ENCODE peak calls at places on chromosomes 3 and 15, in ten cellular contexts. Q is CD8-positive, alpha-beta T cell; Y is thoracic aorta; B is ovary; A is keratinocyte; Z is neural progenitor cell; X is tibial artery; U is stomach; V is cardiac muscle cell; M is HCT116. R is an unnamed sample.

GRCh38 chr3:112097378-112097777 is 11.2 kb downstream of the C3orf52 start:
- DNase-seq in Z (no peak), A (peak; percentile 94), Y (peak; percentile 47), U (peak; percentile 51), M (peak; percentile 91), Q (no peak), X (no peak), V (peak; percentile 99), B (no peak), R (peak; percentile 81)

GRCh38 chr15:50652671-50653070 is 33.9 kb downstream of the TRPM7 start:
- DNase-seq in Z (no peak), X (no peak), A (no peak), U (no peak), V (no peak), B (no peak), Q (no peak), Y (no peak), M (no peak), R (no peak)

GRCh38 chr3:43919067-43919466 is 228.3 kb downstream of the ABHD5 start:
- DNase-seq in Y (no peak), B (no peak), M (no peak), U (no peak), X (no peak), Q (no peak), V (peak; percentile 14), Z (no peak), A (no peak), R (no peak)

GRCh38 chr3:18444597-18445420 is 19.7 kb upstream of the SATB1 start:
- DNase-seq in M (no peak), U (peak; percentile 76), X (peak; percentile 45), V (peak; percentile 72), Z (peak; percentile 92), B (peak; percentile 67), Y (no peak), A (no peak), Q (peak; percentile 53), R (peak; percentile 65)

GRCh38 chr3:122969585-122970453 is 57.7 kb downstream of the SEMA5B start:
- DNase-seq in Z (no peak), U (no peak), A (no peak), Y (no peak), Q (no peak), X (peak; percentile 48), B (no peak), V (peak; percentile 73), M (no peak), R (no peak)

GRCh38 chr3:18743761-18744160 is 318.6 kb upstream of the SATB1 start:
- DNase-seq in M (no peak), X (no peak), Q (no peak), Y (no peak), V (no peak), Z (no peak), B (no peak), A (no peak), U (no peak), R (no peak)

GRCh38 chr3:178084938-178085816 is 451.1 kb upstream of the KCNMB2 start:
- DNase-seq in Y (peak; percentile 17), Q (no peak), U (peak; percentile 50), X (peak; percentile 82), V (peak; percentile 95), M (no peak), B (peak; percentile 87), Z (peak; percentile 84), A (no peak), R (no peak)

GRCh38 chr3:72821170-72821781 is 27.0 kb downstream of the SHQ1 start:
- DNase-seq in V (peak; percentile 44), X (no peak), Y (no peak), Z (no peak), M (no peak), B (no peak), Q (no peak), A (no peak), U (no peak), R (no peak)

GRCh38 chr3:130918328-130918727 is 24.4 kb downstream of the ATP2C1 start:
- DNase-seq in V (peak; percentile 16), B (no peak), Y (no peak), Q (no peak), Z (no peak), X (no peak), U (no peak), A (no peak), M (no peak), R (no peak)

GRCh38 chr3:130915567-130916292 is 21.8 kb downstream of the ATP2C1 start:
- DNase-seq in Z (no peak), Q (no peak), Y (no peak), V (no peak), B (no peak), M (no peak), A (no peak), U (no peak), X (no peak), R (no peak)

DNA sequence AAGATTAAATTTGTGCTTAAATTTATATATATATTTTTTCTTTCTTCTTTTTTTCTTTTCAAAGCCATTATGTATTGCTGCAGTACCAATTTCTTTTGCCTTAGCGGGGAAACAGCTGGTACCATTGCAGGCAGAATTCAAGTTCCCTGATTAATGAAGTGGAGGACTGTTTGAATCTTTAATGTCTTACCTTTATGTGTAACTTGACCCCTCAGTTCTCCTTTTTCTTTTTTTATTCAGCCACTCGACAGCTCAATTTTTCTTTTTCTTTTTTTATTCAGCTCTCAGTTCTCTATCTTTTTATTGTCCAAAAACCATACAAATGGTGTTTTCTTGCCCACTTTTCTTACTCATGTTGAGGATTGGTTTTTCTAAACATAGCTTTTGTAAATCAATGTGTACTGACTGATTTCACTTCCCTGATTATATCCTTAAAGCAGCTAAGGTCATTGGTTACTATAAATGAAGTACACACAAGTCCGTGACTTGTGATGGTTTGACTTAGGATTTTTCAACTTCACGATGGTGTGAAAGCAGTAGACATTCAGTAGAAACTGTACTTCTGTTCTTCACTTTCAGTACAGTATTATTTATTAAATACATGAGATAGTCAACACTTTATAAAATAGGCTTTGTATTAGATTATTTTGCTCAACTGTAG is 22.8 kb downstream of the ATP2C1 start:
- DNase-seq in M (no peak), X (no peak), V (no peak), U (no peak), B (no peak), Y (no peak), A (no peak), Z (no peak), Q (no peak), R (no peak)
- H3K4me1 ChIP-seq in M (no peaks in the 10 kb centered on the region), X (no peaks in the 10 kb centered on the region), V (no peaks in the 10 kb centered on the region), U (no peaks in the 10 kb centered on the region), B (no peaks in the 10 kb centered on the region), Y (peaks cover 9% of the 10 kb centered on the region), A (peaks cover 5% of the 10 kb centered on the region), Z (no peaks in the 10 kb centered on the region), Q (no peaks in the 10 kb centered on the region), R (no peaks in the 10 kb centered on the region)

GRCh38 chr3:42654331-42655201 is 1.1 kb downstream of the ZBTB47 start:
- DNase-seq in V (peak; percentile 63), U (peak; percentile 42), Z (peak; percentile 92), B (peak; percentile 73), A (no peak), X (peak; percentile 60), Y (no peak), Q (no peak), M (no peak), R (no peak)
- TF ChIP-seq CTCF in V (no peak), U (no peak), Z (peak; percentile 59), B (no peak), A (no peak), X (peak; percentile 18), Y (no peak), Q (no peak), M (no peak), R (no peak)

GRCh38 chr15:67836955-67837354 is 2.9 kb downstream of the RNU6-1 start:
- DNase-seq in B (no peak), A (no peak), Q (no peak), V (no peak), U (no peak), Y (no peak), Z (no peak), M (no peak), X (no peak), R (no peak)

GRCh38 chr15:67834593-67835348 is 5.1 kb downstream of the RNU6-1 start:
- DNase-seq in M (no peak), Y (no peak), Q (no peak), V (no peak), U (no peak), B (peak; percentile 30), X (no peak), A (no peak), Z (peak; percentile 72), R (no peak)

GRCh38 chr15:67835349-67836133 is 4.3 kb downstream of the RNU6-1 start:
- DNase-seq in B (peak; percentile 33), M (no peak), X (no peak), V (no peak), U (no peak), A (no peak), Y (no peak), Z (peak; percentile 72), Q (no peak), R (no peak)

GRCh38 chr15:67836477-67836876 is 3.4 kb downstream of the RNU6-1 start:
- DNase-seq in X (peak; percentile 53), Y (no peak), Q (no peak), Z (peak; percentile 69), U (peak; percentile 60), V (peak; percentile 60), M (no peak), B (peak; percentile 66), A (no peak), R (peak; percentile 89)

GRCh38 chr15:67836134-67836455 is 3.8 kb downstream of the RNU6-1 start:
- DNase-seq in V (no peak), X (no peak), M (no peak), Y (no peak), U (no peak), A (no peak), B (no peak), Q (no peak), Z (peak; percentile 48), R (no peak)
- H3K4me1 ChIP-seq in V (peaks cover 29% of the 10 kb centered on the region), X (no peaks in the 10 kb centered on the region), M (peaks cover 20% of the 10 kb centered on the region), Y (peaks cover 30% of the 10 kb centered on the region), U (peaks cover 44% of the 10 kb centered on the region), A (peaks cover 26% of the 10 kb centered on the region), B (peaks cover 17% of the 10 kb centered on the region), Q (peaks cover 47% of the 10 kb centered on the region), Z (peaks cover 47% of the 10 kb centered on the region), R (peaks cover 19% of the 10 kb centered on the region)

GRCh38 chr15:77527831-77528231 is 104.9 kb downstream of the LINGO1 start:
- DNase-seq in V (no peak), U (no peak), X (no peak), M (no peak), Z (no peak), Q (no peak), B (no peak), A (no peak), Y (no peak), R (no peak)

GRCh38 chr15:77528968-77529319 is 103.8 kb downstream of the LINGO1 start:
- DNase-seq in A (no peak), Y (no peak), U (no peak), V (no peak), B (peak; percentile 60), X (no peak), Z (no peak), M (no peak), Q (no peak), R (no peak)

GRCh38 chr15:77529394-77530159 is 103.1 kb downstream of the LINGO1 start:
- DNase-seq in Q (no peak), Y (no peak), Z (no peak), A (no peak), B (no peak), M (no peak), X (no peak), U (no peak), V (no peak), R (no peak)

GRCh38 chr15:77527164-77527778 is 105.4 kb downstream of the LINGO1 start:
- DNase-seq in Q (no peak), X (no peak), Y (no peak), B (no peak), A (no peak), U (peak; percentile 34), Z (peak; percentile 63), M (no peak), V (peak; percentile 75), R (no peak)

DNA sequence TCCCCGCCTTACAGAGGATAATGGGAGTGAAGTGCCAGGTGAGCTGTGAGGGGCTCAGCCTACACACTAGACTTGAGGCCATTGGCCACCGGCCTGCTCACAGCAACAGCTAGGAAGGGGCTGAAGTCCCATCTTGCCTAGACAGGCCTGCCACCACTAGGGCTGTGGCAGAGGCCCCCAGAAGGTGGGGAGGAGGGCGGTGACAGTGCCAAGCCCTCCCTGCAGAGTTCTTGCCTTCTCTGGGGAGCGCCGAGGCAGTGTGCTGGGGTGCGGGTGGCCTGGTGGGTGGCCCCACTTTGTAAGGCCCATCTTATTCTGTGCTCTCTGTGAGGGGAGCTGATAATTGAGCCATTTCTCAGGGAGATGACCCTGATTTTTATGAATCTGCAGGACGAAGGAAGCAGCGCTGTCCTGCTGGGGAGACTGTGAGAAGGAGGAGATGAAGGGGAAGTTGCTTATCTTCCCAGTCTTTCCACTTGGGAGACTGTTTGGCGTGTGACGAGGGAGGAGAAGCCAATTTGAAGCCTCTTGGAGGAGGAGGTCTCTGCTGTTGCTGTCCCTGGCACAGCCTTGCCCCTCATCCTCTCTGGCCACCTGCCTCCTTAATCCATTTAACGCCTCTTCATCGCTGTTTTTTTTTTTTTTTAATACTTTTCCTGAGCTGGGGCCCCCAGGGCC is 104.3 kb downstream of the LINGO1 start:
- DNase-seq in A (no peak), B (no peak), X (no peak), Y (no peak), Q (no peak), U (no peak), Z (no peak), M (no peak), V (no peak), R (no peak)
- TF ChIP-seq CTCF in A (no peak), B (no peak), X (no peak), Y (no peak), Q (no peak), U (no peak), Z (no peak), M (no peak), V (no peak), R (no peak)

R was measured in A549.